ENCODE peak calls at places on chromosomes 6 and 20, in seven cellular contexts. One of them, this sample, is unnamed.
A peak's percentile ranks its signal among the peaks of the same experiment; 100 is the strongest.

GRCh38 chr20:39778431-39778830 is 816.3 kb downstream of the DHX35 start:
- DNase-seq in stomach: no peak
- DNase-seq in breast epithelium: no peak
- DNase-seq in SK-N-SH: no peak
- DNase-seq in upper lobe of left lung: no peak
- DNase-seq in esophagus muscularis mucosa: no peak
- DNase-seq in GM12878: peak; percentile 20
- DNase-seq in this sample: no peak

GRCh38 chr6:20688710-20689500 is 154.6 kb downstream of the CDKAL1 start:
- DNase-seq in GM12878: peak; percentile 59
- DNase-seq in breast epithelium: no peak
- DNase-seq in upper lobe of left lung: no peak
- DNase-seq in SK-N-SH: no peak
- DNase-seq in stomach: no peak
- DNase-seq in esophagus muscularis mucosa: no peak
- DNase-seq in this sample: no peak

GRCh38 chr6:120671519-120671918 is 662.8 kb downstream of the TBC1D32 start:
- DNase-seq in GM12878: no peak
- DNase-seq in stomach: no peak
- DNase-seq in esophagus muscularis mucosa: no peak
- DNase-seq in SK-N-SH: no peak
- DNase-seq in upper lobe of left lung: no peak
- DNase-seq in breast epithelium: no peak
- DNase-seq in this sample: no peak

GRCh38 chr6:148925701-148926100 is 178.9 kb downstream of the UST start:
- DNase-seq in stomach: no peak
- DNase-seq in upper lobe of left lung: no peak
- DNase-seq in SK-N-SH: no peak
- DNase-seq in breast epithelium: no peak
- DNase-seq in GM12878: no peak
- DNase-seq in esophagus muscularis mucosa: no peak
- DNase-seq in this sample: no peak

GRCh38 chr20:20594171-20594530 is 118.3 kb downstream of the RALGAPA2 start:
- DNase-seq in esophagus muscularis mucosa: no peak
- DNase-seq in breast epithelium: no peak
- DNase-seq in GM12878: no peak
- DNase-seq in upper lobe of left lung: no peak
- DNase-seq in SK-N-SH: peak; percentile 15
- DNase-seq in stomach: no peak
- DNase-seq in this sample: no peak

GRCh38 chr6:45786243-45786795 is 229.3 kb downstream of the CLIC5 start:
- DNase-seq in GM12878: no peak
- DNase-seq in esophagus muscularis mucosa: peak; percentile 62
- DNase-seq in SK-N-SH: no peak
- DNase-seq in stomach: no peak
- DNase-seq in upper lobe of left lung: no peak
- DNase-seq in breast epithelium: no peak
- DNase-seq in this sample: no peak

GRCh38 chr6:121584591-121585369 is 149.3 kb downstream of the GJA1 start:
- DNase-seq in GM12878: no peak
- DNase-seq in upper lobe of left lung: no peak
- DNase-seq in stomach: no peak
- DNase-seq in breast epithelium: no peak
- DNase-seq in esophagus muscularis mucosa: no peak
- DNase-seq in SK-N-SH: no peak
- DNase-seq in this sample: no peak

GRCh38 chr6:134238006-134238405 is 79.9 kb downstream of the SGK1 start:
- DNase-seq in upper lobe of left lung: no peak
- DNase-seq in esophagus muscularis mucosa: no peak
- DNase-seq in breast epithelium: no peak
- DNase-seq in GM12878: no peak
- DNase-seq in stomach: no peak
- DNase-seq in SK-N-SH: no peak
- DNase-seq in this sample: no peak

GRCh38 chr6:82363368-82364086 is at the start of gene TPBG:
- DNase-seq in stomach: peak; percentile 58
- DNase-seq in SK-N-SH: peak; percentile 78
- DNase-seq in breast epithelium: peak; percentile 62
- DNase-seq in GM12878: no peak
- DNase-seq in esophagus muscularis mucosa: no peak
- DNase-seq in upper lobe of left lung: peak; percentile 45
- DNase-seq in this sample: peak; percentile 42

GRCh38 chr6:106770663-106771062 is 141.3 kb downstream of the QRSL1 start:
- DNase-seq in upper lobe of left lung: no peak
- DNase-seq in SK-N-SH: no peak
- DNase-seq in stomach: no peak
- DNase-seq in GM12878: no peak
- DNase-seq in breast epithelium: no peak
- DNase-seq in esophagus muscularis mucosa: no peak
- DNase-seq in this sample: no peak

GRCh38 chr20:49584418-49585382 is 16.8 kb upstream of the PTGIS start:
- DNase-seq in upper lobe of left lung: no peak
- DNase-seq in esophagus muscularis mucosa: no peak
- DNase-seq in GM12878: no peak
- DNase-seq in breast epithelium: no peak
- DNase-seq in SK-N-SH: no peak
- DNase-seq in stomach: peak; percentile 69
- DNase-seq in this sample: no peak

GRCh38 chr20:41135187-41135887 is 2.0 kb upstream of the PLCG1 start:
- DNase-seq in GM12878: no peak
- DNase-seq in upper lobe of left lung: peak; percentile 52
- DNase-seq in breast epithelium: no peak
- DNase-seq in stomach: peak; percentile 61
- DNase-seq in esophagus muscularis mucosa: no peak
- DNase-seq in SK-N-SH: peak; percentile 59
- DNase-seq in this sample: peak; percentile 35

GRCh38 chr6:30957716-30958115 is 16.9 kb downstream of the MUCL3 start:
- DNase-seq in upper lobe of left lung: no peak
- DNase-seq in GM12878: no peak
- DNase-seq in esophagus muscularis mucosa: no peak
- DNase-seq in stomach: no peak
- DNase-seq in breast epithelium: no peak
- DNase-seq in SK-N-SH: no peak
- DNase-seq in this sample: no peak

GRCh38 chr6:18823782-18824386 is 436.7 kb downstream of the RNF144B start:
- DNase-seq in breast epithelium: no peak
- DNase-seq in SK-N-SH: peak; percentile 3
- DNase-seq in GM12878: no peak
- DNase-seq in stomach: no peak
- DNase-seq in esophagus muscularis mucosa: no peak
- DNase-seq in upper lobe of left lung: no peak
- DNase-seq in this sample: no peak

GRCh38 chr6:1625352-1625773 is 15.6 kb downstream of the FOXC1 start:
- DNase-seq in breast epithelium: no peak
- DNase-seq in SK-N-SH: no peak
- DNase-seq in esophagus muscularis mucosa: no peak
- DNase-seq in GM12878: no peak
- DNase-seq in upper lobe of left lung: no peak
- DNase-seq in stomach: no peak
- DNase-seq in this sample: no peak

GRCh38 chr6:16109659-16110300 is 19.1 kb upstream of the MYLIP start:
- DNase-seq in SK-N-SH: no peak
- DNase-seq in esophagus muscularis mucosa: no peak
- DNase-seq in GM12878: no peak
- DNase-seq in upper lobe of left lung: no peak
- DNase-seq in breast epithelium: no peak
- DNase-seq in stomach: peak; percentile 34
- DNase-seq in this sample: no peak

GRCh38 chr6:25369450-25370086 is 90.4 kb downstream of the CARMIL1 start:
- DNase-seq in SK-N-SH: no peak
- DNase-seq in breast epithelium: no peak
- DNase-seq in upper lobe of left lung: peak; percentile 25
- DNase-seq in GM12878: no peak
- DNase-seq in esophagus muscularis mucosa: peak; percentile 80
- DNase-seq in stomach: peak; percentile 39
- DNase-seq in this sample: peak; percentile 47

GRCh38 chr6:92623441-92623840 is 795.9 kb downstream of the EPHA7 start:
- DNase-seq in breast epithelium: no peak
- DNase-seq in upper lobe of left lung: no peak
- DNase-seq in esophagus muscularis mucosa: no peak
- DNase-seq in stomach: no peak
- DNase-seq in SK-N-SH: no peak
- DNase-seq in GM12878: no peak
- DNase-seq in this sample: no peak

GRCh38 chr6:56551409-56552120 is 91.1 kb downstream of the DST start:
- DNase-seq in esophagus muscularis mucosa: no peak
- DNase-seq in breast epithelium: no peak
- DNase-seq in upper lobe of left lung: no peak
- DNase-seq in SK-N-SH: peak; percentile 48
- DNase-seq in GM12878: no peak
- DNase-seq in stomach: no peak
- DNase-seq in this sample: no peak

GRCh38 chr6:884570-884969 is 191.6 kb upstream of the EXOC2 start:
- DNase-seq in GM12878: no peak
- DNase-seq in breast epithelium: no peak
- DNase-seq in stomach: no peak
- DNase-seq in esophagus muscularis mucosa: no peak
- DNase-seq in SK-N-SH: no peak
- DNase-seq in upper lobe of left lung: no peak
- DNase-seq in this sample: no peak

GRCh38 chr6:21109421-21110178 is 484.0 kb upstream of the SOX4 start:
- DNase-seq in upper lobe of left lung: no peak
- DNase-seq in SK-N-SH: no peak
- DNase-seq in breast epithelium: no peak
- DNase-seq in stomach: no peak
- DNase-seq in GM12878: peak; percentile 19
- DNase-seq in esophagus muscularis mucosa: no peak
- DNase-seq in this sample: no peak

GRCh38 chr6:116373300-116373699 is 2.6 kb downstream of the DSE start:
- DNase-seq in stomach: no peak
- DNase-seq in SK-N-SH: no peak
- DNase-seq in esophagus muscularis mucosa: no peak
- DNase-seq in GM12878: no peak
- DNase-seq in breast epithelium: no peak
- DNase-seq in upper lobe of left lung: no peak
- DNase-seq in this sample: no peak

DNA sequence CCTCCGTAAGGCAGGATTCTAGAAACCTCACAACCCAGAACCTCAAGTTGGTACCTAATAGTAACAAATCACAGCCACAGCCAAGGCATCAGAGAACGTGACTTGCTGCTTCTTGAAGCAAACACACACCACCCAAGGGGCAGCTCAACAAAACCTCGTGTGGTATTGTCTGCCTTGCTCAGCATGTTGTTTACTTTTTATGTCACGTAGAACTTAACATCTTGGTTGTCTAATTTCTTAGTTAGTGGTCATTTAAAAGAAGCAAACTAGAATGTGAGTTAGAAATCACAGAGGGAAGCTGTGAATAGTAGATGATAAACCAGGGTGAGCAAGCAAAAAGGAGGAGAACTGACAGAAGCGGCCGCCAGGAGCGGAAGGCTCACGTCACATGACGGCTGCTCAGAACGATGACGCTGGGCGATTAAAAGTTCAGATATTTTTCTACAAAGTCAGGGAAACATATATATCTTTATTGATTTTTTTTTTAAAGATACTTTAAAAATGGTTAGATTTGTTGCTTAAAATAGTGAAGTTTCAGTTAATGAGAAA is 51.5 kb upstream of the KIF25 start:
- DNase-seq in SK-N-SH: no peak
- DNase-seq in breast epithelium: no peak
- DNase-seq in esophagus muscularis mucosa: peak; percentile 62
- DNase-seq in stomach: no peak
- DNase-seq in GM12878: no peak
- DNase-seq in upper lobe of left lung: no peak
- DNase-seq in this sample: no peak
- TF ChIP-seq CTCF in SK-N-SH: no peak
- TF ChIP-seq CTCF in breast epithelium: no peak
- TF ChIP-seq CTCF in esophagus muscularis mucosa: no peak
- TF ChIP-seq CTCF in stomach: no peak
- TF ChIP-seq CTCF in GM12878: no peak
- TF ChIP-seq CTCF in upper lobe of left lung: no peak
- TF ChIP-seq CTCF in this sample: no peak

DNA sequence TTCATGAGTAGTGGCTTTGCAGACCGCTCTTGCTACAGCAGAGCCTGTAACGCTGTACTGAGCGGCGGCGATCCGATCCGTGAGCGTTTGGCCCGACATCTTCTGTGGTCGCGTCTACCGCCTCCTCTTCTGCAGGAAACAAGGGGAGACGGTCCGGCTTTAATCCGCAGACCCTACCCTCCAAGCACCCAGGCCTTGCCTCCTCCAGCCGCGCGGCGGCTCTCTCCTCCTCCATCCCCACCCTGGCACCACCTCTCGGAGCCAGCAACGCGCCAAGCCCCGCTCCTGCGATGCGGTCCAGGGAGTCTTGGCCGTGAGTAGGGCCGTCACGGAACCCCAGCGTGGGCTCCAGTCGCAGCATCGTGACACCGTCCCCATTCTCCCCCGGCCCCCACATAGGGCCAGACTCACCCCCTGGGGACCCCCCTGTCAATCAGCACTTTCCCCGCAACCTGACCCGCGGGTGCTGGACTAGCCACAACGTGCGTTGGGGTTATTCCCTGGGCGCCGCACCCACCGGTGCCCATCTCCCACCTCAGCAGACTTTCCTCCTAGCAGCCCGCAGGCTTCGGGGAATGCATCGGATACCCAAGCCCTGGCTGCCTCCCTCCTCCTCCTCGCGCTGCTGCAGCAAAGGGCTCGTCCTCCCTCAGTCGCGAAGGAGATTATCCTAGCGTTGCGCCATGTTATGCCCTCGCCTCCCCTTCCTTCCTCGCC is 914 bp downstream of the SNAP91 start:
- DNase-seq in GM12878: no peak
- DNase-seq in upper lobe of left lung: no peak
- DNase-seq in SK-N-SH: peak; percentile 79
- DNase-seq in esophagus muscularis mucosa: no peak
- DNase-seq in breast epithelium: no peak
- DNase-seq in stomach: no peak
- DNase-seq in this sample: peak; percentile 6
- H3K4me3 ChIP-seq in GM12878: no peak overlapping the region
- H3K4me3 ChIP-seq in upper lobe of left lung: peak overlapping the region; percentile 54
- H3K4me3 ChIP-seq in SK-N-SH: peak overlapping the region; percentile 60
- H3K4me3 ChIP-seq in esophagus muscularis mucosa: peak overlapping the region; percentile 73
- H3K4me3 ChIP-seq in breast epithelium: peak overlapping the region; percentile 65
- H3K4me3 ChIP-seq in stomach: peak overlapping the region; percentile 56
- H3K4me3 ChIP-seq in this sample: peak overlapping the region; percentile 59

GRCh38 chr6:53159558-53159957 is 10.9 kb upstream of the GCM1 start:
- DNase-seq in stomach: no peak
- DNase-seq in breast epithelium: no peak
- DNase-seq in SK-N-SH: no peak
- DNase-seq in esophagus muscularis mucosa: no peak
- DNase-seq in upper lobe of left lung: no peak
- DNase-seq in GM12878: no peak
- DNase-seq in this sample: no peak

GRCh38 chr6:53165333-53165732 is 16.7 kb upstream of the GCM1 start:
- DNase-seq in breast epithelium: no peak
- DNase-seq in SK-N-SH: no peak
- DNase-seq in esophagus muscularis mucosa: no peak
- DNase-seq in GM12878: no peak
- DNase-seq in upper lobe of left lung: no peak
- DNase-seq in stomach: no peak
- DNase-seq in this sample: no peak

GRCh38 chr6:53161481-53162009 is 12.9 kb upstream of the GCM1 start:
- DNase-seq in esophagus muscularis mucosa: no peak
- DNase-seq in GM12878: no peak
- DNase-seq in SK-N-SH: no peak
- DNase-seq in upper lobe of left lung: no peak
- DNase-seq in breast epithelium: no peak
- DNase-seq in stomach: no peak
- DNase-seq in this sample: no peak
- TF ChIP-seq POLR2AphosphoS5 in esophagus muscularis mucosa: peak; percentile 29
- TF ChIP-seq POLR2AphosphoS5 in GM12878: no peak
- TF ChIP-seq POLR2AphosphoS5 in SK-N-SH: no peak
- TF ChIP-seq POLR2AphosphoS5 in upper lobe of left lung: no peak
- TF ChIP-seq POLR2AphosphoS5 in breast epithelium: no peak
- TF ChIP-seq POLR2AphosphoS5 in stomach: no peak
- TF ChIP-seq POLR2AphosphoS5 in this sample: no peak

GRCh38 chr6:10420546-10421507 is 6.0 kb upstream of the TFAP2A start:
- DNase-seq in esophagus muscularis mucosa: no peak
- DNase-seq in GM12878: no peak
- DNase-seq in stomach: no peak
- DNase-seq in breast epithelium: no peak
- DNase-seq in upper lobe of left lung: no peak
- DNase-seq in SK-N-SH: no peak
- DNase-seq in this sample: no peak
- TF ChIP-seq CTCF in esophagus muscularis mucosa: no peak
- TF ChIP-seq CTCF in GM12878: no peak
- TF ChIP-seq CTCF in stomach: no peak
- TF ChIP-seq CTCF in breast epithelium: no peak
- TF ChIP-seq CTCF in upper lobe of left lung: no peak
- TF ChIP-seq CTCF in SK-N-SH: peak; percentile 35
- TF ChIP-seq CTCF in this sample: no peak

This sample was measured in prostate gland.